ENCODE peak calls at places on chromosome 3, in ten cellular contexts. B, F, R, A, H, D, V, M, Y and Q are unnamed samples. For H3K4me1, the result is how much of the 10 kb centered on the place peaks cover.

GRCh38 chr3:197878427-197878826 is 71.6 kb upstream of the RPL35A start:
- DNase-seq in B (no peak), F (no peak), R (no peak), A (no peak), H (no peak), D (no peak), V (no peak), M (no peak), Y (no peak), Q (no peak)

GRCh38 chr3:16663852-16664712 is 58.9 kb upstream of the DAZL start:
- DNase-seq in B (no peak), F (no peak), R (no peak), A (no peak), H (no peak), D (no peak), V (no peak), M (no peak), Y (no peak), Q (no peak)

GRCh38 chr3:41000471-41000870 is 198.8 kb upstream of the CTNNB1 start:
- DNase-seq in B (no peak), F (no peak), R (no peak), A (no peak), H (no peak), D (no peak), V (no peak), M (no peak), Y (no peak), Q (no peak)

GRCh38 chr3:192706272-192706671 is 21.1 kb downstream of the FGF12 start:
- DNase-seq in B (no peak), F (no peak), R (no peak), A (no peak), H (no peak), D (no peak), V (peak), M (no peak), Y (no peak), Q (no peak)

GRCh38 chr3:42071720-42072582 is 19.2 kb upstream of the TRAK1 start:
- DNase-seq in B (no peak), F (peak), R (peak), A (peak), H (peak), D (peak), V (peak), M (peak), Y (peak), Q (peak)

GRCh38 chr3:66492672-66493071 is 8.2 kb downstream of the LRIG1 start:
- DNase-seq in B (no peak), F (peak), R (no peak), A (no peak), H (peak), D (no peak), V (no peak), M (peak), Y (no peak), Q (peak)

GRCh38 chr3:52684184-52684583 is 1.5 kb downstream of the PBRM1 start:
- DNase-seq in B (no peak), F (no peak), R (no peak), A (no peak), H (no peak), D (no peak), V (no peak), M (no peak), Y (no peak), Q (no peak)

GRCh38 chr3:64150527-64151238 is 74.6 kb downstream of the PRICKLE2 start:
- DNase-seq in B (no peak), F (peak), R (peak), A (peak), H (peak), D (peak), V (peak), M (peak), Y (peak), Q (peak)

GRCh38 chr3:25831578-25831977 is 41.7 kb downstream of the OXSM start:
- DNase-seq in B (no peak), F (no peak), R (peak), A (no peak), H (no peak), D (no peak), V (no peak), M (no peak), Y (no peak), Q (no peak)

GRCh38 chr3:140588558-140588957 is 89.3 kb upstream of the TRIM42 start:
- DNase-seq in B (no peak), F (no peak), R (no peak), A (no peak), H (no peak), D (no peak), V (no peak), M (no peak), Y (no peak), Q (no peak)

GRCh38 chr3:115999001-115999400 is 375.7 kb downstream of the GAP43 start:
- DNase-seq in B (no peak), F (no peak), R (no peak), A (no peak), H (no peak), D (no peak), V (no peak), M (no peak), Y (no peak), Q (no peak)

GRCh38 chr3:174342941-174343431 is 516.1 kb upstream of the NAALADL2 start:
- DNase-seq in B (no peak), F (no peak), R (peak), A (no peak), H (no peak), D (no peak), V (no peak), M (no peak), Y (no peak), Q (no peak)

GRCh38 chr3:42264399-42265058 is 1.5 kb downstream of the CCK start:
- DNase-seq in B (peak), F (peak), R (peak), A (peak), H (peak), D (no peak), V (peak), M (peak), Y (no peak), Q (peak)

GRCh38 chr3:196518999-196519737 is 4.0 kb upstream of the SMCO1 start:
- DNase-seq in B (peak), F (peak), R (peak), A (no peak), H (peak), D (peak), V (peak), M (no peak), Y (no peak), Q (peak)

GRCh38 chr3:169939751-169940150 is 26.9 kb upstream of the SEC62 start:
- DNase-seq in B (no peak), F (no peak), R (no peak), A (no peak), H (no peak), D (no peak), V (no peak), M (no peak), Y (no peak), Q (no peak)

GRCh38 chr3:49878686-49879085 is 9.0 kb upstream of the CAMKV start:
- DNase-seq in B (no peak), F (no peak), R (no peak), A (no peak), H (no peak), D (no peak), V (no peak), M (no peak), Y (no peak), Q (no peak)

GRCh38 chr3:128076783-128077624 is 24.8 kb downstream of the SEC61A1 start:
- DNase-seq in B (peak), F (peak), R (no peak), A (no peak), H (peak), D (no peak), V (peak), M (no peak), Y (no peak), Q (no peak)

DNA sequence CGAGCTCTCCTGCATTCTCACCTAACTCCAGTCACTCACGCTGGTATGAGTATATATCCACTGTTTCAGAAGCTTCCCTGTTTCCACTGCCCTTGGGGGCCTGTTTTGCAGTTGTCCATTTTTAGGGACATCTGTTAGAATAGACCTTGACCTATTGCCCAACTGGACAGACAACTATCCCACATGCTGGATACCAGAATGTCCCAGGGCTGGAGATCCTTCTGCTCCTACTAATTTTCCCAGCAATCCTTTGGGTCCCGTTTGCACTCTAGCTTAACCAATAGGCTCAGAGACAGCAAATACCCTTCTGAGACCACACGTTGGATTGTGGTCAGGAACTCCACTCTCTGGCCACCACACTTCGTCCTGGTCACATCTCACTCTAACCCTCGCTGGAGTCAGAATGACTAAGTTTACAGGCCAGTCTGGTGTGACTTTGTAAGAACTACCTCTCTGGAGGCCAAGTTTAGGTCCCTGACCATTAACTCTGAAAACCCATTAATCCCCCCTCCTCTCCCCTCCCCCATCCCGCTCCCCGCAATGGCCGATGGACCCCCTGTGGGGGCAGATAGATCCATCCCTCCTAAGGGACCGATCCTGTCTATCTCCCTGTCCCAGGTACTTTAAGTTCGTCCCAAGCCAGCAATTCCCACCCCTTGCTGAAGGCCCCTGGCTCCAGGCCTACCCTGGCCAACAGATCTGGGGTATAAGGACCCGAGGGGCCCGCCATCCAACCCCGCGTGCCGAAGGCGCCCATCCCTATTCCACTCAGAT is 35.5 kb downstream of the HMCES start:
- DNase-seq in B (peak), F (no peak), R (peak), A (no peak), H (peak), D (peak), V (no peak), M (no peak), Y (no peak), Q (peak)
- H3K4me1 ChIP-seq in B (under half), F (under half), R (under half), A (under half), H (under half), D (under half), V (under half), M (under half), Y (under half), Q (under half)

DNA sequence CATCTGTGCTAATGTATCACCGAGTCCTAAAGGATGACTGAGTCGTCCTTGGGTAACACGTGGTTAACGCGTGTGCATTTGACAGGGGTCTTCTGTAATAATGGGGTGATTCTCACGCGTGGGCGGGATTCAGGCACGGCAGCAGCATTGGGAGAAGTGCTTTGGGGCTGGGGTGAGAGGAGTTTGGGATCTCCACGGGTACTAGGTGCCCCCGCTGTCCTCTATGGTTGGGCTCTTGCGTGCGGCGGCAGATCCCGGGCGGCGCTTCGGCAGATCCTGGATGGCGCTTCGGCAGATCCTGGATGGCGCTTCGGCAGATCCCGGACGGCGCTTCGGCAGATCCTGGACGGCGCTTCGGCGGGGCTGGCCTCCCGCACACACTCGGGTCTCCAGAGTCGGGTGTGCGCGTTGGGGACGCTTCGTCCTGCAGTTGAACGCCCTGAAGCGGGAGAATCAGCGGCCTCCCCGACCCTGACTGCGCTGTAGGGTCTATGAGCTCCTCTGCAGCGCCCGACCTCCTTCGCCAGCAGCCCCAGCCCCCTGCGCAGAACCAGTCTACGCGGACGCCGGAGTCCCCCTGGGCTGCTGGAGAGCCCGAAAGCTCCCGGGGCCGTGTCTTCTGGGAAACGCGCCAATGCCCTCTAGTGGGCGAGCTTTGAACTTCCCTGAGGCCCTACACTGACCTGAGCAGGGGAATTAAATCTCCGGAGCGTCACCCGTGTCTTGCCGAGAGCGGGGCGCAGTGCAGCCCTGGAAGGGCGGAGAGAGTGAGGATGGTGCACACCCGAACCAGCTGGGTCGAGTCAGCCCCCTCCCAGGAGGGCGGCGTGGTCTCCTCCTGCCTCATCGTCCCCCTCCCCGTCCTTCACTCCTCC is 48.1 kb upstream of the EPHB3 start:
- DNase-seq in B (peak), F (peak), R (peak), A (peak), H (peak), D (peak), V (peak), M (peak), Y (peak), Q (peak)
- TF ChIP-seq POLR2A in B (no peak), F (no peak), R (no peak), A (no peak), H (no peak), D (no peak), V (no peak), M (no peak), Y (no peak), Q (no peak)

GRCh38 chr3:101640256-101640655 is 36.7 kb downstream of the ZBTB11 start:
- DNase-seq in B (no peak), F (no peak), R (no peak), A (no peak), H (no peak), D (no peak), V (no peak), M (no peak), Y (no peak), Q (no peak)
- H3K27ac ChIP-seq in B (peak), F (no peak), R (no peak), A (no peak), H (no peak), D (no peak), V (no peak), M (no peak), Y (no peak), Q (no peak)

DNA sequence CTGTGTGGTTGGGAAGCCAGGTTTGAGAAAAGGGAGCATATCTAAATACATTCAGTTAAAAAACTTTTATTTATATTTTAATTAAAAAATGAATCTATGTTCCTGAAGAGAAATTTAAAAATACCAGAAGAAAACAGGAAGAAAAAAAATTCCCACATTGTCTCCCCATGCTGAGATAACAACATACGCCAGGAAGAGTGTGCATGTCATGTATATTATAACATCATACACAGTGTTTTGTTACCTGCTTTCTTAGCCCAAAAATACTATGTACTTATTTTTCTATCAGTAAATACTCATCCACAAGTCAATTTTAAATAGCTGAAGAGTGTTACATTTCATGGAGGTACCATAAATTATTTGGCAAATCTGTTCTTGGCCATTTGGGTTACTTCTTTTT is 18.5 kb downstream of the USP13 start:
- DNase-seq in B (no peak), F (no peak), R (no peak), A (no peak), H (no peak), D (no peak), V (no peak), M (no peak), Y (no peak), Q (no peak)
- H3K4me1 ChIP-seq in B (under half), F (under half), R (under half), A (under half), H (under half), D (under half), V (under half), M (under half), Y (under half), Q (under half)

GRCh38 chr3:146544013-146544928 is at the start of gene PLSCR1:
- DNase-seq in B (peak), F (peak), R (peak), A (peak), H (peak), D (peak), V (peak), M (peak), Y (peak), Q (peak)
- TF ChIP-seq POLR2A in B (peak), F (peak), R (peak), A (peak), H (peak), D (peak), V (no peak), M (peak), Y (peak), Q (peak)

GRCh38 chr3:124787490-124788195 is 57.4 kb downstream of the UMPS start:
- DNase-seq in B (no peak), F (no peak), R (peak), A (no peak), H (no peak), D (no peak), V (no peak), M (no peak), Y (no peak), Q (no peak)
- H3K27ac ChIP-seq in B (no peak), F (peak), R (no peak), A (peak), H (peak), D (no peak), V (peak), M (peak), Y (peak), Q (no peak)

DNA sequence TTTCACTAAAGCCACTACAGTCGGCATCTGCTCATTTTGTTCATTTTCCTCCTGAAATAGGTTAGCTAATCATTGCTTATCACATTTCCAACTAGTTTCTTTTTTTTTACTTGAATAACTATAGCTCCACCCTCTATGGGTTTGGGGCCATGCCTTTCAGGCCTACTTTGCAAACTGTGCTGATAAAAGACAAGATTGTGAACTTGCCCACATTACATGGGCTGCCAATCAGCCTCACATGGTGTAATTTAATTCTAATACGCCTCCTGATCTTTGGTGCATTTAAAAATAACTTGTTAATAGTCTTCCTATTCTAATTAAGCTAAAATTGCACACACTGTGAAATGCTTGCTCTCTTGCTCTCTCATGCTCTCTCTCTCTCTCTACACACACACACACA is 90.5 kb downstream of the TGFBR2 start:
- DNase-seq in B (no peak), F (no peak), R (no peak), A (no peak), H (no peak), D (no peak), V (no peak), M (no peak), Y (no peak), Q (no peak)
- H3K4me1 ChIP-seq in B (under half), F (under half), R (under half), A (under half), H (under half), D (under half), V (under half), M (under half), Y (under half), Q (under half)

DNA sequence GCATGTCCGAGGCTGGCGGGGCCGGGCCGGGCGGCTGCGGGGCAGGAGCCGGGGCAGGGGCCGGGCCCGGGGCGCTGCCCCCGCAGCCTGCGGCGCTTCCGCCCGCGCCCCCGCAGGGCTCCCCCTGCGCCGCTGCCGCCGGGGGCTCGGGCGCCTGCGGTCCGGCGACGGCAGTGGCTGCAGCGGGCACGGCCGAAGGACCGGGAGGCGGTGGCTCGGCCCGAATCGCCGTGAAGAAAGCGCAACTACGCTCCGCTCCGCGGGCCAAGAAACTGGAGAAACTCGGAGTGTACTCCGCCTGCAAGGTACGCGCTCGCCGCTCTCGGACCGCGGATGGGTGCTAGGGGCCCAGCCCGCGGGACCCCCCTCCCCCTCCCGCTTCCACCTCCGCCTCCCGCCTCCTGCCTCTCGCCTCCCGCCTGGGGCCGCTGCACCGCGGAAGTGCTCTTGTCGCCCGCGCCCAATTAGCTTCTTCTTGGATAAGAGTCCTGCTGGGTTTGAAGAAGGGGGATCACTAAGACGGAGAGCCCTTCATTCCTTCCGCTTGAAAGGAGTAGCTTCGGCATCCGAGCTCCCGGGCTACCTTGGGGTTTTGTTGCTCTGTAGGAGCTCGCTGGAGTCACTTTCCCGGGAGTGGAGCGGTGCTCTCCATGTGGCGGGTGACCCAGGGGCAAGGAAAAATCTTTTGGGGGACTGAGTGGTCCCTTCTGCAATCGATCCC is 390 bp downstream of the KAT2B start:
- DNase-seq in B (peak), F (peak), R (peak), A (peak), H (peak), D (peak), V (peak), M (peak), Y (peak), Q (peak)
- TF ChIP-seq POLR2A in B (peak), F (no peak), R (no peak), A (no peak), H (peak), D (no peak), V (no peak), M (no peak), Y (peak), Q (peak)

GRCh38 chr3:143585720-143586456 is 262.4 kb downstream of the SLC9A9 start:
- DNase-seq in B (no peak), F (no peak), R (no peak), A (no peak), H (no peak), D (no peak), V (no peak), M (no peak), Y (no peak), Q (no peak)
- H3K27ac ChIP-seq in B (no peak), F (no peak), R (no peak), A (no peak), H (no peak), D (no peak), V (peak), M (peak), Y (no peak), Q (no peak)

GRCh38 chr3:9397331-9397910 is at the start of gene SETD5:
- DNase-seq in B (peak), F (peak), R (peak), A (peak), H (peak), D (peak), V (peak), M (peak), Y (peak), Q (peak)

GRCh38 chr3:9395570-9396300 is 1.7 kb upstream of the SETD5 start:
- DNase-seq in B (no peak), F (no peak), R (no peak), A (no peak), H (no peak), D (no peak), V (no peak), M (no peak), Y (no peak), Q (no peak)

GRCh38 chr3:9397911-9398714 is 698 bp downstream of the SETD5 start:
- DNase-seq in B (no peak), F (peak), R (peak), A (no peak), H (peak), D (peak), V (peak), M (peak), Y (peak), Q (peak)

GRCh38 chr3:9396301-9396631 is 1.1 kb upstream of the SETD5 start:
- DNase-seq in B (peak), F (peak), R (peak), A (peak), H (peak), D (no peak), V (no peak), M (peak), Y (no peak), Q (peak)

GRCh38 chr3:9396632-9397330 is 634 bp upstream of the SETD5 start:
- DNase-seq in B (peak), F (peak), R (peak), A (peak), H (peak), D (peak), V (peak), M (peak), Y (peak), Q (peak)
- H3K4me1 ChIP-seq in B (under half), F (half or more), R (under half), A (half or more), H (half or more), D (half or more), V (half or more), M (under half), Y (under half), Q (half or more)